ENCODE peak calls at places on chromosomes 12 and 14, in nine cellular contexts. O, H, I, D, G, C, V, U and A are unnamed samples.

GRCh38 chr12:8680533-8680932 is 17.3 kb upstream of the RIMKLB start:
- DNase-seq in D (no peak), V (peak; percentile 11), I (no peak), C (no peak), O (no peak), H (no peak), G (no peak), U (no peak), A (no peak)

GRCh38 chr14:102770910-102771543 is 6.2 kb upstream of the TRAF3 start:
- DNase-seq in H (no peak), V (no peak), G (no peak), C (no peak), I (no peak), U (no peak), D (no peak), O (no peak), A (no peak)

GRCh38 chr14:105201156-105201927 is 20.2 kb upstream of the NUDT14 start:
- DNase-seq in I (no peak), G (no peak), V (no peak), C (no peak), H (no peak), D (no peak), U (peak; percentile 38), O (no peak), A (no peak)

GRCh38 chr14:76307786-76308780 is 67.9 kb upstream of the ESRRB start:
- DNase-seq in I (no peak), H (no peak), V (no peak), G (no peak), D (no peak), C (no peak), O (no peak), U (no peak), A (no peak)

GRCh38 chr14:23028800-23029199 is 5.9 kb downstream of the PSMB5 start:
- DNase-seq in H (no peak), G (no peak), D (no peak), V (no peak), I (no peak), C (no peak), U (no peak), O (no peak), A (no peak)

GRCh38 chr14:40093800-40094199 is 661.6 kb upstream of the FBXO33 start:
- DNase-seq in U (no peak), C (no peak), D (no peak), G (no peak), O (no peak), I (no peak), H (no peak), V (no peak), A (no peak)

GRCh38 chr14:74951443-74952194 is 3.8 kb downstream of the PGF start:
- DNase-seq in I (no peak), H (no peak), C (no peak), U (no peak), G (no peak), D (no peak), O (no peak), V (no peak), A (no peak)

GRCh38 chr14:24339284-24340151 is at the start of gene RIPK3:
- DNase-seq in U (peak; percentile 60), H (no peak), C (peak; percentile 47), O (no peak), V (no peak), G (peak; percentile 87), I (peak; percentile 93), D (peak; percentile 80), A (no peak)

GRCh38 chr12:24134092-24134491 is 184.6 kb upstream of the SOX5 start:
- DNase-seq in U (no peak), C (no peak), D (no peak), H (no peak), V (no peak), O (no peak), G (no peak), I (no peak), A (no peak)

GRCh38 chr14:22532345-22533056 is 56.5 kb downstream of the DAD1 start:
- DNase-seq in H (peak; percentile 71), V (no peak), C (no peak), D (no peak), O (peak; percentile 49), U (no peak), I (no peak), G (no peak), A (peak; percentile 46)

GRCh38 chr12:49824886-49825285 is 3.3 kb downstream of the NCKAP5L start:
- DNase-seq in I (no peak), H (peak; percentile 62), C (no peak), G (no peak), O (peak; percentile 58), V (no peak), D (no peak), U (no peak), A (peak; percentile 77)

GRCh38 chr12:107494331-107494730 is 191.3 kb upstream of the PWP1 start:
- DNase-seq in D (no peak), V (no peak), I (no peak), O (no peak), G (no peak), H (no peak), C (no peak), U (no peak), A (no peak)

GRCh38 chr12:52924764-52925716 is 20.2 kb upstream of the KRT8 start:
- DNase-seq in H (peak; percentile 94), I (peak; percentile 79), V (no peak), G (peak; percentile 68), U (no peak), D (no peak), O (peak; percentile 89), C (no peak), A (peak; percentile 97)

GRCh38 chr12:20451759-20452158 is 83.4 kb downstream of the PDE3A start:
- DNase-seq in H (peak; percentile 84), C (no peak), G (no peak), V (no peak), O (peak; percentile 62), U (no peak), D (no peak), I (no peak), A (no peak)

GRCh38 chr12:76158518-76159321 is 74.2 kb upstream of the NAP1L1 start:
- DNase-seq in D (peak; percentile 55), U (peak; percentile 61), G (peak; percentile 49), V (peak; percentile 33), H (peak; percentile 70), C (no peak), I (peak; percentile 82), O (peak; percentile 67), A (peak; percentile 83)

GRCh38 chr12:13686243-13686642 is 295.2 kb downstream of the GRIN2B start:
- DNase-seq in D (no peak), O (no peak), C (no peak), H (no peak), I (no peak), U (no peak), G (no peak), V (no peak), A (no peak)

GRCh38 chr12:50258167-50258551 is 25.2 kb downstream of the LIMA1 start:
- DNase-seq in U (no peak), G (peak; percentile 43), H (no peak), C (peak; percentile 32), O (no peak), I (no peak), V (no peak), D (no peak), A (no peak)

GRCh38 chr12:94187351-94187750 is 39.0 kb downstream of the PLXNC1 start:
- DNase-seq in O (no peak), I (no peak), D (no peak), U (no peak), G (no peak), C (no peak), H (no peak), V (peak; percentile 56), A (no peak)
- TF ChIP-seq CTCF in O (no peak), I (no peak), D (no peak), U (no peak), G (no peak), C (no peak), H (no peak), V (no peak), A (no peak)

DNA sequence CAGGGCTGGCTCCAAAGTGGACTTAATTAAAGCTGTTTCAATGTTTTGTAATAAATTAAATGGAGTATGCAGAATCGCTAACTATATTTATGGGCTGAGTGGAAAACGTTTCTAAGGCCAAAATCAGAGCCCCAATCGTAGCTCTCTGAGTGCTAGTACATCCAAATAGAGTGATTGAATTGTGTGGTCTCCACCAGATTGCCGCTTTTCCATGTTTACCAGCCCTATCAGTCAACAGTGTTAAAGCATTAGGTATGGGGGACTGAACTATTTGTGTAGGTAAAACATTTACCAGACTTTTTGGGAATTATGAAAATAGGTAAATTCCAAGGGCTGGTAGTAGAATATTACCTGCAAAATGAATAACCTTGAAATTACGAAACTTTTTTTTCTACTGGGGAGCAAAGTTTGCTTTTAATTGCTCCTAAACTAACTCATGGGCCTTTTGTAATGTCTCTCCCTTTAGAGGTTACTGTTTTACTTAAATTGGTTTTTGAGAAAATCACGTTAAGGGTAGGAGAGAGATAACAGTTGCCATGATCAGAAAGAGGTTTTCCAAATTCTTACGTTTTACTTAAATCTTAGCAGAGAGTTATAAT is 28.0 kb upstream of the METAP2 start:
- DNase-seq in I (no peak), U (no peak), C (no peak), V (no peak), D (no peak), O (no peak), H (no peak), G (no peak), A (no peak)
- H3K4me3 ChIP-seq in I (no peak overlapping the region), U (peak overlapping the region; percentile 36), C (peak overlapping the region; percentile 35), V (no peak overlapping the region), D (no peak overlapping the region), O (no peak overlapping the region), H (no peak overlapping the region), G (peak overlapping the region; percentile 27), A (no peak overlapping the region)

GRCh38 chr12:132827763-132828703 is 636 bp downstream of the GOLGA3 start:
- DNase-seq in G (peak; percentile 77), U (no peak), H (peak; percentile 66), C (no peak), V (no peak), D (peak; percentile 58), I (peak; percentile 65), O (peak; percentile 74), A (peak; percentile 83)
- TF ChIP-seq CTCF in G (no peak), U (no peak), H (no peak), C (no peak), V (no peak), D (no peak), I (no peak), O (no peak), A (no peak)

GRCh38 chr12:47900480-47901129 is 4.2 kb downstream of the VDR start:
- DNase-seq in H (no peak), G (peak; percentile 65), D (peak; percentile 44), I (peak; percentile 76), O (no peak), V (no peak), U (no peak), C (no peak), A (no peak)
- H3K4me3 ChIP-seq in H (no peak overlapping the region), G (peak overlapping the region; percentile 62), D (no peak overlapping the region), I (no peak overlapping the region), O (no peak overlapping the region), V (no peak overlapping the region), U (no peak overlapping the region), C (no peak overlapping the region), A (no peak overlapping the region)